ENCODE peak calls at places on chromosomes 6 and 20, in eight cellular contexts. One of them, this sample, is unnamed.

GRCh38 chr20:49395183-49395582 is 87.3 kb downstream of the KCNB1 start:
- DNase-seq in IMR-90: no peak
- DNase-seq in brain microvascular endothelial cell: no peak
- DNase-seq in esophagus squamous epithelium: no peak
- DNase-seq in body of pancreas: peak; percentile 16
- DNase-seq in WERI-Rb-1: no peak
- DNase-seq in PC-3: no peak
- DNase-seq in heart right ventricle: no peak
- DNase-seq in this sample: no peak

GRCh38 chr6:2971420-2972218 is at the start of gene SERPINB6:
- DNase-seq in IMR-90: peak; percentile 71
- DNase-seq in brain microvascular endothelial cell: peak; percentile 59
- DNase-seq in esophagus squamous epithelium: no peak
- DNase-seq in body of pancreas: peak; percentile 81
- DNase-seq in WERI-Rb-1: peak; percentile 72
- DNase-seq in PC-3: peak; percentile 56
- DNase-seq in heart right ventricle: peak; percentile 84
- DNase-seq in this sample: peak; percentile 81

GRCh38 chr6:12343440-12344162 is 53.4 kb downstream of the EDN1 start:
- DNase-seq in IMR-90: peak; percentile 44
- DNase-seq in brain microvascular endothelial cell: peak; percentile 69
- DNase-seq in esophagus squamous epithelium: no peak
- DNase-seq in body of pancreas: peak; percentile 91
- DNase-seq in WERI-Rb-1: no peak
- DNase-seq in PC-3: peak; percentile 34
- DNase-seq in heart right ventricle: no peak
- DNase-seq in this sample: no peak

GRCh38 chr20:21396921-21397340 is 395 bp downstream of the NKX2-4 start:
- DNase-seq in IMR-90: no peak
- DNase-seq in brain microvascular endothelial cell: no peak
- DNase-seq in esophagus squamous epithelium: no peak
- DNase-seq in body of pancreas: peak; percentile 22
- DNase-seq in WERI-Rb-1: peak; percentile 37
- DNase-seq in PC-3: no peak
- DNase-seq in heart right ventricle: no peak
- DNase-seq in this sample: peak; percentile 68

GRCh38 chr20:3902041-3902440 is 12.9 kb downstream of the PANK2 start:
- DNase-seq in IMR-90: no peak
- DNase-seq in brain microvascular endothelial cell: no peak
- DNase-seq in esophagus squamous epithelium: no peak
- DNase-seq in body of pancreas: no peak
- DNase-seq in WERI-Rb-1: no peak
- DNase-seq in PC-3: no peak
- DNase-seq in heart right ventricle: no peak
- DNase-seq in this sample: no peak

GRCh38 chr20:37898301-37899104 is 4.4 kb upstream of the VSTM2L start:
- DNase-seq in IMR-90: peak; percentile 3
- DNase-seq in brain microvascular endothelial cell: no peak
- DNase-seq in esophagus squamous epithelium: no peak
- DNase-seq in body of pancreas: no peak
- DNase-seq in WERI-Rb-1: no peak
- DNase-seq in PC-3: no peak
- DNase-seq in heart right ventricle: no peak
- DNase-seq in this sample: no peak

GRCh38 chr6:68740828-68741500 is 105.9 kb downstream of the ADGRB3 start:
- DNase-seq in IMR-90: no peak
- DNase-seq in brain microvascular endothelial cell: no peak
- DNase-seq in esophagus squamous epithelium: no peak
- DNase-seq in body of pancreas: no peak
- DNase-seq in WERI-Rb-1: no peak
- DNase-seq in PC-3: no peak
- DNase-seq in heart right ventricle: no peak
- DNase-seq in this sample: no peak

GRCh38 chr6:159092631-159093030 is 47.8 kb upstream of the TAGAP start:
- DNase-seq in IMR-90: no peak
- DNase-seq in brain microvascular endothelial cell: no peak
- DNase-seq in esophagus squamous epithelium: no peak
- DNase-seq in body of pancreas: no peak
- DNase-seq in WERI-Rb-1: no peak
- DNase-seq in PC-3: no peak
- DNase-seq in heart right ventricle: no peak
- DNase-seq in this sample: no peak

GRCh38 chr6:49958180-49958579 is 5.8 kb downstream of the DEFB114 start:
- DNase-seq in IMR-90: no peak
- DNase-seq in brain microvascular endothelial cell: no peak
- DNase-seq in esophagus squamous epithelium: no peak
- DNase-seq in body of pancreas: no peak
- DNase-seq in WERI-Rb-1: no peak
- DNase-seq in PC-3: no peak
- DNase-seq in heart right ventricle: no peak
- DNase-seq in this sample: no peak

GRCh38 chr20:33674294-33675126 is at the start of gene NECAB3:
- DNase-seq in IMR-90: peak; percentile 59
- DNase-seq in brain microvascular endothelial cell: peak; percentile 60
- DNase-seq in esophagus squamous epithelium: no peak
- DNase-seq in body of pancreas: peak; percentile 92
- DNase-seq in WERI-Rb-1: peak; percentile 82
- DNase-seq in PC-3: peak; percentile 83
- DNase-seq in heart right ventricle: peak; percentile 86
- DNase-seq in this sample: peak; percentile 99

GRCh38 chr6:106197441-106197840 is 111.3 kb downstream of the PRDM1 start:
- DNase-seq in IMR-90: no peak
- DNase-seq in brain microvascular endothelial cell: no peak
- DNase-seq in esophagus squamous epithelium: no peak
- DNase-seq in body of pancreas: no peak
- DNase-seq in WERI-Rb-1: no peak
- DNase-seq in PC-3: no peak
- DNase-seq in heart right ventricle: no peak
- DNase-seq in this sample: no peak

GRCh38 chr6:109998159-109998785 is 20.2 kb downstream of the GPR6 start:
- DNase-seq in IMR-90: no peak
- DNase-seq in brain microvascular endothelial cell: peak; percentile 14
- DNase-seq in esophagus squamous epithelium: no peak
- DNase-seq in body of pancreas: no peak
- DNase-seq in WERI-Rb-1: no peak
- DNase-seq in PC-3: no peak
- DNase-seq in heart right ventricle: no peak
- DNase-seq in this sample: no peak

GRCh38 chr20:32780278-32780677 is 18.1 kb downstream of the DNMT3B start:
- DNase-seq in IMR-90: no peak
- DNase-seq in brain microvascular endothelial cell: no peak
- DNase-seq in esophagus squamous epithelium: no peak
- DNase-seq in body of pancreas: no peak
- DNase-seq in WERI-Rb-1: no peak
- DNase-seq in PC-3: no peak
- DNase-seq in heart right ventricle: no peak
- DNase-seq in this sample: peak; percentile 62

GRCh38 chr6:160424256-160424655 is 76.1 kb downstream of the SLC22A3 start:
- DNase-seq in IMR-90: no peak
- DNase-seq in brain microvascular endothelial cell: no peak
- DNase-seq in esophagus squamous epithelium: no peak
- DNase-seq in body of pancreas: no peak
- DNase-seq in WERI-Rb-1: no peak
- DNase-seq in PC-3: peak; percentile 79
- DNase-seq in heart right ventricle: no peak
- DNase-seq in this sample: no peak

GRCh38 chr6:42013134-42013516 is 37.2 kb upstream of the TAF8 start:
- DNase-seq in IMR-90: peak; percentile 65
- DNase-seq in brain microvascular endothelial cell: peak; percentile 41
- DNase-seq in esophagus squamous epithelium: no peak
- DNase-seq in body of pancreas: no peak
- DNase-seq in WERI-Rb-1: no peak
- DNase-seq in PC-3: no peak
- DNase-seq in heart right ventricle: no peak
- DNase-seq in this sample: no peak

GRCh38 chr6:159979136-159979874 is 10.4 kb downstream of the IGF2R start:
- DNase-seq in IMR-90: peak; percentile 37
- DNase-seq in brain microvascular endothelial cell: peak; percentile 48
- DNase-seq in esophagus squamous epithelium: no peak
- DNase-seq in body of pancreas: peak; percentile 44
- DNase-seq in WERI-Rb-1: no peak
- DNase-seq in PC-3: peak; percentile 82
- DNase-seq in heart right ventricle: peak; percentile 24
- DNase-seq in this sample: peak; percentile 51

GRCh38 chr6:129895692-129896091 is 34.6 kb upstream of the TMEM244 start:
- DNase-seq in IMR-90: peak; percentile 60
- DNase-seq in brain microvascular endothelial cell: no peak
- DNase-seq in esophagus squamous epithelium: no peak
- DNase-seq in body of pancreas: no peak
- DNase-seq in WERI-Rb-1: no peak
- DNase-seq in PC-3: peak; percentile 41
- DNase-seq in heart right ventricle: no peak
- DNase-seq in this sample: no peak

GRCh38 chr20:50409495-50409894 is 100.7 kb upstream of the PTPN1 start:
- DNase-seq in IMR-90: no peak
- DNase-seq in brain microvascular endothelial cell: no peak
- DNase-seq in esophagus squamous epithelium: no peak
- DNase-seq in body of pancreas: no peak
- DNase-seq in WERI-Rb-1: no peak
- DNase-seq in PC-3: no peak
- DNase-seq in heart right ventricle: no peak
- DNase-seq in this sample: no peak

GRCh38 chr6:144415014-144415413 is 129.9 kb downstream of the UTRN start:
- DNase-seq in IMR-90: peak; percentile 90
- DNase-seq in brain microvascular endothelial cell: peak; percentile 80
- DNase-seq in esophagus squamous epithelium: no peak
- DNase-seq in body of pancreas: no peak
- DNase-seq in WERI-Rb-1: no peak
- DNase-seq in PC-3: peak; percentile 91
- DNase-seq in heart right ventricle: no peak
- DNase-seq in this sample: no peak

DNA sequence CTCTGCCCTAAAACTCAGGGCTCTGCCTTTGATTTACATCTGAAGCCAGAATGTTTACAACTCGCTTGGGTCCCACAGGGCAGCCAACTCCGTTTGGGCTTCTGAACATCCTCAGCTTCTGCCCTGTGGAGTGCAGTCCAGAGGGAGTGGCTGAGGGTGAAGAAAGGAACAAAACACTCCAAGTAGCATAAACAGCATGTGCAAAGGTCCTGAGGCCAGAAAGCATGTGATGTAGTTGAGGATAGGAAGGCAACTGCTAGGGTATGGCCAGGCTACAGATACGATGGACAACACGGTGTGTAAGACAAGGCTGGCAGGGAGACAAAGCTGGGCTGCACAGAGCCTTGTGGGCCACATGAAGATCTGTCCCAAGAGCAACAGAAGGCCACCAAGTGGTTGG is 12.5 kb downstream of the JAG1 start:
- DNase-seq in IMR-90: no peak
- DNase-seq in brain microvascular endothelial cell: no peak
- DNase-seq in esophagus squamous epithelium: no peak
- DNase-seq in body of pancreas: no peak
- DNase-seq in WERI-Rb-1: no peak
- DNase-seq in PC-3: no peak
- DNase-seq in heart right ventricle: no peak
- DNase-seq in this sample: no peak
- H3K36me3 ChIP-seq in IMR-90: peaks cover 68% of the 10 kb centered on the region
- H3K36me3 ChIP-seq in brain microvascular endothelial cell: peaks cover 76% of the 10 kb centered on the region
- H3K36me3 ChIP-seq in esophagus squamous epithelium: peaks cover 30% of the 10 kb centered on the region
- H3K36me3 ChIP-seq in body of pancreas: no peaks in the 10 kb centered on the region
- H3K36me3 ChIP-seq in WERI-Rb-1: no peaks in the 10 kb centered on the region
- H3K36me3 ChIP-seq in PC-3: peaks cover 98% of the 10 kb centered on the region
- H3K36me3 ChIP-seq in heart right ventricle: no peaks in the 10 kb centered on the region
- H3K36me3 ChIP-seq in this sample: peaks cover 17% of the 10 kb centered on the region

DNA sequence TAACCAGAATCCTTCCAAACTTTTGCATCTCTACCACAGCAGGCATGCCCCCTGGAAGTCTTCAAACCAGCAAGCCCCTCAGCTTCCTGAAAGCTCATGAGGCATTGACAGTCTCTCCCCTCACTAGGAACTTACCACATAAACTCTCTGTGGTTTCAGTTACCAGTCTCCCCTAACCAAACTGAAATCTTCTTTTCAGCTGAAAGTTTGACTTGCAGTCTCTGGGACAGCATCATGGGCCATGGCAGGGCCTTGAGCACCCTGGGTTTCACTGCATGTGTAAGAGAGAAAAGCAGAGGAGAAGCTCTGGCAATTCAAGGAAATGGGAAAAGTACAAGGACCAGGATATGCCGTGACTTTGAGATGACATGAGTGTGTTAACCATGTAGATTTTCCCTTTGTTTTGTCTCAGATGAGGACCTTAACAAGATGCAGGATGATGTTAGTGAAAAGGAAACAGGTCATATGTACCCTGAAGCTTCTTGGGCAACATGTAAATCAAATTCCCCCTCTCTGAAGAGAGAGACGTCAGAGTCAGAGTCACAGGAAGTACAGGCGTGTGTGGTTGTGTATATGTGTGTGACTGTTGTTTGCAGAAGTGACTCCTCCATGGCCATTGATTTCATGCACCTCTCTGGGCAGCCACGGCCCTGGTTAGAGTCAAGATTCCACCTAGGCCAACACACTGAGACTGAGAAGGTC is 106.3 kb downstream of the TNFRSF21 start:
- DNase-seq in IMR-90: peak; percentile 13
- DNase-seq in brain microvascular endothelial cell: no peak
- DNase-seq in esophagus squamous epithelium: no peak
- DNase-seq in body of pancreas: no peak
- DNase-seq in WERI-Rb-1: no peak
- DNase-seq in PC-3: peak; percentile 41
- DNase-seq in heart right ventricle: no peak
- DNase-seq in this sample: no peak
- H3K4me3 ChIP-seq in IMR-90: no peak overlapping the region
- H3K4me3 ChIP-seq in brain microvascular endothelial cell: no peak overlapping the region
- H3K4me3 ChIP-seq in esophagus squamous epithelium: no peak overlapping the region
- H3K4me3 ChIP-seq in body of pancreas: no peak overlapping the region
- H3K4me3 ChIP-seq in WERI-Rb-1: no peak overlapping the region
- H3K4me3 ChIP-seq in PC-3: no peak overlapping the region
- H3K4me3 ChIP-seq in heart right ventricle: no peak overlapping the region
- H3K4me3 ChIP-seq in this sample: no peak overlapping the region

DNA sequence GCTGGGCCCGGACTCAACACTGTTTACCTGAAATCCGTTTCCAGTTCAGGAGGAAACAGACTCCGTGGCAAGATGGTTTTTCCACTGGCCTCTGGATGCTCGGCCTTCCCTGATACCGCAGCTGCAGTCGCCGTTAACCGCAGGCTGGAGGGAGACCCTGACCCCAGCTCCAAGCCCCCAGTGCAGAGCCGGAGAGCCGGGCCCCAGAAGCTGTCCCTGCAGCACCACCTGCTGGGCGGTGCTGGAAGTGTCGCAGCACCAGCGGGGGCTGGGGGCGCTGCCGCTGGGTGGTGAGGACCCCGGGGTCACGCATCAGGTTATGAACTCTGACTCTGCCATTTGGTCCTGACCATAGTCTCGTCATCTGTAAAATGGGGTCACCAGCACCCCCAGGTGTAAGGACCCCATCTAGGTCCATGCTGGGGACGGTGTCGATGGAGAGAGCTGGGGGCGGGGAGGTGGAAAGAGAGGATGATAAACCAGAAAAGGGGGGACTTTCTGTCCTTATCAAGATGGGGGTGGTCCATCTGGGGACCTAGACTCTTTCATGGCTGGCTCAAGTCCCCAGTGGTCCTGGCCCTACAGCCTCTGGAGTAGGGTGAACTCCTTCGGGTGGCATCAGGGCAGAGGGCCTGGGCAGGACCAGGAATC is 20.8 kb upstream of the CHRNA4 start:
- DNase-seq in IMR-90: no peak
- DNase-seq in brain microvascular endothelial cell: no peak
- DNase-seq in esophagus squamous epithelium: no peak
- DNase-seq in body of pancreas: peak; percentile 21
- DNase-seq in WERI-Rb-1: peak; percentile 53
- DNase-seq in PC-3: peak; percentile 25
- DNase-seq in heart right ventricle: no peak
- DNase-seq in this sample: peak; percentile 99
- H3K27me3 ChIP-seq in IMR-90: peaks cover 15% of the 10 kb centered on the region
- H3K27me3 ChIP-seq in brain microvascular endothelial cell: peaks cover 15% of the 10 kb centered on the region
- H3K27me3 ChIP-seq in esophagus squamous epithelium: no peaks in the 10 kb centered on the region
- H3K27me3 ChIP-seq in body of pancreas: peaks cover 6% of the 10 kb centered on the region
- H3K27me3 ChIP-seq in WERI-Rb-1: no peaks in the 10 kb centered on the region
- H3K27me3 ChIP-seq in PC-3: peaks cover 38% of the 10 kb centered on the region
- H3K27me3 ChIP-seq in heart right ventricle: peaks cover 61% of the 10 kb centered on the region
- H3K27me3 ChIP-seq in this sample: no peaks in the 10 kb centered on the region

GRCh38 chr6:52262620-52263344 is 18.5 kb upstream of the IL17F start:
- DNase-seq in IMR-90: no peak
- DNase-seq in brain microvascular endothelial cell: no peak
- DNase-seq in esophagus squamous epithelium: no peak
- DNase-seq in body of pancreas: no peak
- DNase-seq in WERI-Rb-1: no peak
- DNase-seq in PC-3: no peak
- DNase-seq in heart right ventricle: no peak
- DNase-seq in this sample: no peak
- H3K36me3 ChIP-seq in IMR-90: peaks cover 15% of the 10 kb centered on the region
- H3K36me3 ChIP-seq in brain microvascular endothelial cell: peaks cover 8% of the 10 kb centered on the region
- H3K36me3 ChIP-seq in esophagus squamous epithelium: no peaks in the 10 kb centered on the region
- H3K36me3 ChIP-seq in body of pancreas: no peaks in the 10 kb centered on the region
- H3K36me3 ChIP-seq in WERI-Rb-1: peaks cover 75% of the 10 kb centered on the region
- H3K36me3 ChIP-seq in PC-3: peaks cover 59% of the 10 kb centered on the region
- H3K36me3 ChIP-seq in heart right ventricle: no peaks in the 10 kb centered on the region
- H3K36me3 ChIP-seq in this sample: peaks cover 37% of the 10 kb centered on the region